ENCODE peak calls at places on chromosomes 12 and 14, in five cellular contexts. Z is SK-N-SH, U is HepG2, W is K562, N is GM12878. I is an unnamed sample.

GRCh38 chr12:92094751-92095161 is 50.9 kb downstream of the BTG1 start:
- DNase-seq in U (no peak), Z (no peak), N (no peak), W (no peak), I (peak; percentile 30)

GRCh38 chr14:23366163-23366921 is 1.4 kb upstream of the EFS start:
- DNase-seq in N (no peak), W (peak; percentile 39), Z (peak; percentile 90), U (no peak), I (peak; percentile 72)

GRCh38 chr12:53719649-53720048 is 7.6 kb downstream of the CALCOCO1 start:
- DNase-seq in W (no peak), N (no peak), U (no peak), Z (no peak), I (no peak)

GRCh38 chr14:24425704-24426103 is 3.8 kb downstream of the CBLN3 start:
- DNase-seq in U (peak; percentile 63), N (no peak), Z (no peak), W (peak; percentile 44), I (peak; percentile 83)

GRCh38 chr12:102023343-102023930 is 38.4 kb downstream of the WASHC3 start:
- DNase-seq in Z (no peak), N (no peak), U (no peak), W (no peak), I (peak; percentile 86)

GRCh38 chr12:113996026-113996425 is 29.9 kb upstream of the RBM19 start:
- DNase-seq in U (peak; percentile 5), N (no peak), Z (no peak), W (no peak), I (no peak)

GRCh38 chr14:31880935-31881334 is 196.2 kb upstream of the ARHGAP5 start:
- DNase-seq in U (peak; percentile 64), Z (no peak), W (no peak), N (no peak), I (peak; percentile 90)

GRCh38 chr12:33267641-33268040 is 172.0 kb downstream of the SYT10 start:
- DNase-seq in U (no peak), N (no peak), W (no peak), Z (no peak), I (no peak)

GRCh38 chr12:100141998-100142850 is 450 bp downstream of the BLTP3B start:
- DNase-seq in N (no peak), Z (peak; percentile 81), W (peak; percentile 60), U (peak; percentile 72), I (no peak)

GRCh38 chr12:121535150-121536057 is 45.4 kb downstream of the KDM2B start:
- DNase-seq in N (no peak), U (no peak), W (no peak), Z (no peak), I (no peak)

GRCh38 chr12:121536058-121536928 is 44.5 kb downstream of the KDM2B start:
- DNase-seq in U (no peak), W (peak; percentile 82), N (no peak), Z (peak; percentile 94), I (peak; percentile 88)

GRCh38 chr12:121537814-121538698 is 42.8 kb downstream of the KDM2B start:
- DNase-seq in W (no peak), U (no peak), Z (peak; percentile 79), N (no peak), I (no peak)

GRCh38 chr12:121538699-121539061 is 42.1 kb downstream of the KDM2B start:
- DNase-seq in U (peak; percentile 75), Z (no peak), N (no peak), W (peak; percentile 44), I (peak; percentile 29)

DNA sequence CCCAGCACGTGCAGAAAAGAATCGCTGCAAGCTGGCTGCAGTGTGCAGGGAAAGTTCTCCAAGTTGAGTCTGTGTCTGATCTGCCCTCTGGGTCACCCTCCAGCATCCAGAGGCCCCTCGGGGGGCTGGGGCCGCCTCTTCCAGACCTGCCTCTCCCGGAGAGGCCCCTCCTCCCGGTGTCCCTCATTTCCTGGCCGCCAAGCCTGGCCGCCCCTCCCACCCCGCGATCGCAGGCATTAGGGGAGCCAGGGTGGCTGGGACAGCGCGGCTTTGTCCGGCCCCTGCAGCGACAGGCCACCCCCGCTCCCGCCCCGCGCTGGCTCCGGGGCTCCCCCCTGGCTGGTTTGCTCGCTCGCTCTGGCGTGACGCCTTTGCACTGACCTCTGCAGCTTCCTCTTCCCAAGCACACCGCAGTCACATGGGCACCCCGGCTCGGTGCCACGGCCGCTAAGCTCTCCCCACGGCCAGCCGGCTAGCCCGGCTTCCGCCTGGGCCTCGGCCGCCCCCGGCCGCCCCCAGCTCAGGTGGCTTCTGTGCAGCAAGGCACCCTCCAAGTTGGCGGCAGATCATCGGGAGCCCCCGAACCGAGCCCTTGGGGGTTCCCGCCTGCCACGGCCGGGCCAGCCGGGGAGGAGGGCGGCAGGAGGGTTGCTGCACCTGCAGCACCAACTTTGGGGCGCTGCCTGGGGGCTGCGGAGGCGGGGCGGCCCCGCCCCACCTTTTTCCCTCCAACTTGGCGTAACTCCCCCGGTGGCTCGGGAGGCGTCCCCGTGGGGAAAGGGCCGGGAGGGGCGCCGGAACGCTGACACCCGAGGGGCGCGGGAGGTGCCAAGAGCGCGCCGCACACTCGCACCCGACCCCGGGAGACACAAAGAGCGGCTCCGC is 43.7 kb downstream of the KDM2B start:
- DNase-seq in U (peak; percentile 76), N (peak; percentile 82), Z (peak; percentile 88), W (peak; percentile 81), I (peak; percentile 77)
- TF ChIP-seq MXI1 in U (peak; percentile 58), N (peak; percentile 81), Z (peak; percentile 41), W (no peak), I (peak; percentile 16)

GRCh38 chr12:132159555-132160003 is 15.3 kb downstream of the NOC4L start:
- DNase-seq in U (no peak), W (no peak), Z (no peak), N (no peak), I (no peak)
- H3K9ac ChIP-seq in U (no peak overlapping the region), W (no peak overlapping the region), Z (no peak overlapping the region), N (no peak overlapping the region), I (no peak overlapping the region)

DNA sequence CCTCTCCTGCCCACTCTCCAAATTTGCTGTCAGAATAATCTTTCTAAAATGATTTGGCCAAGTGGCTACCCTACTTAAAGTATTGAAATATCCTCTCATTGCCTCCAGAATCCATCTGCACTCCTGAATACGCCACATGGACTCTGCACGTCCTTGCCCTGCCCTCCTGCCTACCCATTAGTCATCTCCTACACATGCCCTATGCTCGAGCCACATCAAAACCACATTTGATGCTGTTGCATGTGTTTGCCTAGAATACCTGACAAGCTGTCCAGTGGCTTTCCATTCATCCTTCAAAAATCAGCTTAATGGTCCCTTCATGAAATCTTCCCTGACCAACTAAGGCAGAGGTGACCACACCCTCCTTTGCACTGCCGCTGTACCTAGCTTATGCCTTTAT is 17.0 kb downstream of the VCPKMT start:
- DNase-seq in W (no peak), U (peak; percentile 25), N (no peak), Z (no peak), I (no peak)
- TF ChIP-seq MXI1 in W (no peak), U (no peak), N (no peak), Z (no peak), I (no peak)

DNA sequence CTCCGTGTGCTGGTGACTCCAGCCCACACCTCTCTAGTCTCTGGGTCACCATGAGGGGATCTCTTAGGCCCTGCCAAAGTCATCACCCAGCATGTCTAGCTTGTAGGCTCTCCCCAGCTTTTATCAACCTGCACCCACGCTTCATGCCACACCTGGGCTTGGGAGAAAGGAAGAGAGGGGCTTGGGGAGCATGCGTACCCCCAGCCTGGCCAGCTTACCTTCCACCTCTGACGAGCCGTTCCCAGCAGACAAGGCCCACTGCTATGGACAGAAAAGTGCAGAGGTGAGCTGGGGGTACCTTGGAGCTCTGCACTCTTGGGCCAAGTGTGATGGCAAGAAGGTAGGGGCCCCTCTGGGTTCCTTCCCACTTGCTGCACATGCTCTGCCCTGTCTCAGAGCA is 1.7 kb downstream of the PGF start:
- DNase-seq in Z (no peak), N (no peak), W (no peak), U (no peak), I (no peak)
- H3K9ac ChIP-seq in Z (no peak overlapping the region), N (no peak overlapping the region), W (no peak overlapping the region), U (peak overlapping the region; percentile 78), I (no peak overlapping the region)

DNA sequence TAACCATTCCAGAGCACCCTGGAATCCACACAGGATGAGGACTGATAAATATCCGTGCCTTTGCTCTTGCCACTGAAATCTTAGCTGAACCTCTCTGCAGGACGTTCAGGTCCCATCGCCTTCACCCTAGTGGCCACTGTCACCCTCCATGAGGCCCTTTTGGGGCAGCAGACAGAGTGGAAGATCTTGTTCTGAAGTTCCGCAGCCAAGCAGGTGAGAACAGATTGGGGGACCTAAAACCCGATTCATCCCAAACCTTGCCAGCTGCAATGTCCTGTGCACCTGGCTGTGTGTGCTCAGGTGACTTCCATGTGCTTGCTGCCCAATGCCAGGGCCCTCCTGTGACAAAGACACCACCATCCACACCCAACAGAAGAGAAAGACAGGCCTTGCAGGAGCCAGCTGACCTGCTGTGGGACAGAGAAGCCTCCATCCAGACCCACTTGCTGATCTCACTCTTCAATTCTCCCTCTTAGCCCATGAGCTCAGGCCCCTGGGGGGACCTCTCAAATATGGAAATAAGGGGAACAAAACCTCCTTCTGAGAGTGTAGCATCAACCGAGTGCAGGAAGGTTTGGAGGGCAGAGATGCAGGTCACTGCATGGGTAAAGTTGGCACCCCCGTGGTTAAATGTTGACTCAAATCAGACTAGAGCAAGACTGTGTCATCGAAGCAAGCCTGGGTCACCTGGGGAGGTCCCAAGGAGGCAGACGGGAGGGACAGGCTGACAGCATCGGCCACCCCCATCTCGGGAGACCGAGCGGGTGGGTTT is 308.7 kb upstream of the DIO3 start:
- DNase-seq in N (no peak), U (no peak), W (no peak), Z (peak; percentile 14), I (no peak)
- TF ChIP-seq MXI1 in N (no peak), U (no peak), W (no peak), Z (no peak), I (no peak)